ENCODE peak calls at places on chromosomes 4 and X, in six cellular contexts. W is CD8-positive, alpha-beta T cell; S is RWPE1; I is stomach; P is heart right ventricle; B is suprapubic skin. V is an unnamed sample.

GRCh38 chr4:2835978-2836377 is 7.7 kb upstream of the ADD1 start:
- DNase-seq in W (no peak), S (no peak), I (peak), P (no peak), B (no peak), V (no peak)

GRCh38 chrX:18714910-18715309 is 7.5 kb downstream of the PPEF1 start:
- DNase-seq in W (no peak), S (no peak), I (no peak), P (no peak), B (no peak), V (no peak)

GRCh38 chr4:24704152-24704551 is 91.2 kb upstream of the SOD3 start:
- DNase-seq in W (no peak), S (no peak), I (no peak), P (no peak), B (no peak), V (no peak)

GRCh38 chr4:8112036-8112576 is 46.5 kb downstream of the ABLIM2 start:
- DNase-seq in W (no peak), S (no peak), I (no peak), P (no peak), B (no peak), V (no peak)

GRCh38 chrX:154655346-154655745 is 2.0 kb upstream of the CTAG2 start:
- DNase-seq in W (no peak), S (no peak), I (no peak), P (no peak), B (no peak), V (no peak)

GRCh38 chr4:155796031-155796430 is 37.2 kb downstream of the GUCY1B1 start:
- DNase-seq in W (no peak), S (no peak), I (no peak), P (no peak), B (no peak), V (no peak)

GRCh38 chr4:107009196-107009595 is 26.9 kb downstream of the DKK2 start:
- DNase-seq in W (no peak), S (no peak), I (no peak), P (no peak), B (no peak), V (no peak)

GRCh38 chr4:96606451-96606850 is 766.6 kb downstream of the PDHA2 start:
- DNase-seq in W (no peak), S (no peak), I (no peak), P (no peak), B (no peak), V (no peak)

GRCh38 chr4:142974331-142974730 is 128.2 kb upstream of the INPP4B start:
- DNase-seq in W (no peak), S (no peak), I (no peak), P (no peak), B (no peak), V (no peak)

GRCh38 chrX:150038356-150038755 is 100.1 kb upstream of the EOLA2 start:
- DNase-seq in W (no peak), S (no peak), I (no peak), P (no peak), B (no peak), V (no peak)

GRCh38 chr4:120918788-120919187 is 3.7 kb downstream of the PRDM5 start:
- DNase-seq in W (no peak), S (no peak), I (no peak), P (peak), B (no peak), V (no peak)

GRCh38 chr4:101419324-101420135 is 72.2 kb upstream of the PPP3CA start:
- DNase-seq in W (no peak), S (no peak), I (no peak), P (no peak), B (no peak), V (no peak)

GRCh38 chr4:7565483-7565882 is 130.8 kb upstream of the PSAPL1 start:
- DNase-seq in W (no peak), S (no peak), I (no peak), P (no peak), B (no peak), V (no peak)

GRCh38 chr4:150540959-150541360 is 41.0 kb upstream of the MAB21L2 start:
- DNase-seq in W (no peak), S (no peak), I (no peak), P (no peak), B (no peak), V (no peak)

GRCh38 chr4:83074086-83074704 is 39.2 kb downstream of the COPS4 start:
- DNase-seq in W (peak), S (peak), I (no peak), P (no peak), B (no peak), V (no peak)

GRCh38 chr4:41203841-41204240 is 10.5 kb downstream of the APBB2 start:
- DNase-seq in W (no peak), S (no peak), I (no peak), P (no peak), B (no peak), V (no peak)

GRCh38 chrX:154991039-154991438 is 31.5 kb downstream of the F8 start:
- DNase-seq in W (no peak), S (no peak), I (no peak), P (no peak), B (no peak), V (no peak)

GRCh38 chr4:76704133-76704881 is 193.6 kb downstream of the SOWAHB start:
- DNase-seq in W (no peak), S (peak), I (peak), P (no peak), B (no peak), V (no peak)

GRCh38 chrX:80331285-80331684 is 89.0 kb upstream of the TENT5D start:
- DNase-seq in W (no peak), S (no peak), I (no peak), P (no peak), B (no peak), V (no peak)

GRCh38 chr4:90099795-90100194 is 27.4 kb upstream of the CCSER1 start:
- DNase-seq in W (no peak), S (peak), I (no peak), P (no peak), B (no peak), V (no peak)

GRCh38 chr4:39970559-39971270 is 7.0 kb downstream of the PDS5A start:
- DNase-seq in W (no peak), S (no peak), I (no peak), P (no peak), B (no peak), V (no peak)

GRCh38 chr4:189940178-189941004 is at the start of gene FRG1:
- DNase-seq in W (peak), S (peak), I (peak), P (peak), B (peak), V (no peak)

GRCh38 chr4:120466429-120466828 is 399.8 kb upstream of the MAD2L1 start:
- DNase-seq in W (no peak), S (no peak), I (no peak), P (no peak), B (no peak), V (no peak)

GRCh38 chr4:45033676-45034410 is 307.5 kb upstream of the GNPDA2 start:
- DNase-seq in W (no peak), S (no peak), I (no peak), P (peak), B (no peak), V (no peak)

GRCh38 chrX:77441479-77441878 is 5.7 kb upstream of the FGF16 start:
- DNase-seq in W (no peak), S (no peak), I (no peak), P (no peak), B (no peak), V (no peak)

GRCh38 chrX:120775959-120776358 is 99.7 kb downstream of the CT47B1 start:
- DNase-seq in W (no peak), S (no peak), I (no peak), P (no peak), B (no peak), V (no peak)
- H3K27ac ChIP-seq in W (no peak), S (no peak), I (no peak), P (no peak), B (no peak), V (no peak)

GRCh38 chr4:53537606-53538005 is 53.7 kb downstream of the LNX1 start:
- DNase-seq in W (no peak), S (no peak), I (no peak), P (no peak), B (no peak), V (no peak)
- H3K27ac ChIP-seq in W (no peak), S (no peak), I (no peak), P (peak), B (no peak), V (no peak)

GRCh38 chr4:140061194-140061593 is 92.8 kb downstream of the MAML3 start:
- DNase-seq in W (no peak), S (no peak), I (no peak), P (no peak), B (no peak), V (no peak)
- H3K27ac ChIP-seq in W (no peak), S (no peak), I (no peak), P (no peak), B (no peak), V (no peak)

GRCh38 chr4:55673424-55673823 is 37.3 kb upstream of the NMU start:
- DNase-seq in W (no peak), S (no peak), I (no peak), P (no peak), B (no peak), V (no peak)
- H3K27ac ChIP-seq in W (no peak), S (no peak), I (no peak), P (no peak), B (no peak), V (no peak)

GRCh38 chrX:153495362-153495751 is 577 bp downstream of the BGN start:
- DNase-seq in W (no peak), S (no peak), I (no peak), P (peak), B (no peak), V (no peak)
- H3K27ac ChIP-seq in W (no peak), S (peak), I (no peak), P (peak), B (no peak), V (no peak)

DNA sequence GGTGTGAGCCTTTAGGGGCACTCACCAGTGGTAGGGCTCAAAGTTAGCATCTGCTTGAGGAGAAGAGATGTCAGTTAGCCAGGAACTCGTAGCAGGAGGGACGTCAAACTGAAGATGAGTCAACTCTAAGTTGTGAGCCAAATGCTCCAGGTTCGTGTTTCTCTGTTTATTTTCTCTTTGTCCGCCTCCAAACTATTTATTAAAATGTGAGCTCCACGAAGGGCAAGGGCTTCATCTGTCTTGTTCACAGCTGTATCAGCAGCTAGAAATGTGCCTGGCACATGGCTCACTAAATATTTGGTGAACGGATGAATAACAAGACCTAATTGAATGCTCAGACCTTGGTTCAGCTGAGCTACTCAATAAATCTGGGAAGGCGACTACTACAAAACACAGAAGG is 248.9 kb downstream of the BCOR start:
- DNase-seq in W (no peak), S (no peak), I (no peak), P (no peak), B (no peak), V (no peak)
- H3K27ac ChIP-seq in W (no peak), S (no peak), I (no peak), P (no peak), B (no peak), V (no peak)

DNA sequence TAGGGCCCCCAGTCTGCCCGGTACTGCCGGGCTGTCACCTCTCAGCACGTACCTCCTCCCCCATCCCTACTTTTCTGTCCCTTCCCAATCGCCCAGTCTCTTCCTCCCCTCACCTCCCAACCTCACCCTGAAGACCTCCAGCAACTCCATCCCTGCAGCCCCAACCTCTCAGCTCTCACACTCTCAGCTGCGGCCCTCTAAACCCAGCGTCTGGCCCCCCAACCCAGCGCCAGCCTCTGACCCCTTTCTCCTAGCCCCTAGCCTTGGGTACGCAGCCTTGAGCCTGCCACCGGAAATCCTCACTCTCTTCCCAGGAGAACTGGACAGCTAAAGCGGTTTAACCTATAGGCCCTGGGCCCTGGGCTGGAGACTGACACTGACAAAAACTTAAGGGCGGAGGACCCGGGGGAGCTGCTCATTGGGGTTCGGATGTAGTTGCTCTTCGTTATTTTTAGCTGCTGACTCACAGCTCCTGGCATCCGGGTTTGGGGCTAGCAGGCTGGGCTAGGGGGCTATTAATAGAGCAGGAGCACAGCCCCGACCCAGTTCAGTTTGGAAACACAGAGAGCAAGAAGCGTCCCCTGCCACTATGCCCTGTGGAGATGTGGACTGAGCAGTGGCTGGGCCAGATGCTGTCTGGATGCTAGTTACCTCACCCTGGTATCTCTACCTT is 9.6 kb upstream of the DLG3 start:
- DNase-seq in W (peak), S (no peak), I (peak), P (peak), B (no peak), V (no peak)
- H3K27ac ChIP-seq in W (no peak), S (peak), I (peak), P (peak), B (no peak), V (peak)

DNA sequence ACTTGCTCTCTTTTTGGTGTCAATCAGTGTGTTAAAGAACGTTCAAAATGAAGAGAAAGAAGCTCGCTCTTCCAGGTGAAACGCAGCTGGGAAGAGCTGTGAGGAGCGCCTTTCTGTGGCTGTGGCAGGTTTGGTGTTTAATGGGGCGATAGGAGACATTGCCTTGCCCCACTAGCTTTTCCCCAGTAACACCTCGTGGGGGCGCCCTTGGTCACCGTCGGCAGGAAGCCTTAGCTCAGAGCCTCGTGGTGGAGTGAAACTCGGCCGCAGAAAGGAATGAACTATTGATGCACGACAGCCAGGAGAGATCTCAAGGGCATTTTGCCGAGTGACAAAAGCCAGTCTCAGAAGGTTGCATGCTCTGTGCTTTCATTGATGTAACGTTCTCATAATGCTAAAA is 65.1 kb downstream of the GPR143 start:
- DNase-seq in W (no peak), S (no peak), I (no peak), P (no peak), B (no peak), V (no peak)
- H3K27ac ChIP-seq in W (no peak), S (no peak), I (no peak), P (no peak), B (no peak), V (no peak)